ENCODE peak calls at places on chromosomes 7 and 10, in ten cellular contexts. C is bronchial epithelial cell, T is AG09319, V is fibroblast of lung, K is H9, P is GM12878, U is ovary, L is HFFc6, E is osteocyte, O is BJ. X is an unnamed sample.

GRCh38 chr7:26305048-26305868 is 13.6 kb downstream of the SNX10 start:
- DNase-seq in U (no peak), O (no peak), P (no peak), E (no peak), T (no peak), K (no peak), C (no peak), L (no peak), V (no peak), X (no peak)

GRCh38 chr7:121437470-121437869 is 41.4 kb upstream of the FAM3C start:
- DNase-seq in U (no peak), P (no peak), E (no peak), V (no peak), K (no peak), O (no peak), T (no peak), L (no peak), C (no peak), X (no peak)

GRCh38 chr10:99828464-99828863 is 46.0 kb downstream of the ABCC2 start:
- DNase-seq in P (peak), L (no peak), C (no peak), K (no peak), E (no peak), T (no peak), U (no peak), O (no peak), V (no peak), X (no peak)

GRCh38 chr7:7751243-7752092 is 33.1 kb upstream of the RPA3 start:
- DNase-seq in L (no peak), C (no peak), E (no peak), K (no peak), P (no peak), V (no peak), T (no peak), O (no peak), U (no peak), X (no peak)

GRCh38 chr10:44261296-44261695 is 123.6 kb downstream of the CXCL12 start:
- DNase-seq in T (no peak), U (no peak), E (no peak), P (no peak), C (no peak), V (no peak), K (no peak), O (no peak), L (no peak), X (no peak)

GRCh38 chr7:157276731-157277562 is 59.9 kb upstream of the DNAJB6 start:
- DNase-seq in L (peak), T (no peak), P (no peak), V (no peak), U (no peak), K (no peak), C (peak), O (no peak), E (no peak), X (no peak)

GRCh38 chr10:78457804-78458483 is 424.3 kb downstream of the RPS24 start:
- DNase-seq in T (peak), E (no peak), L (peak), V (peak), P (no peak), O (peak), K (no peak), U (no peak), C (peak), X (no peak)

GRCh38 chr10:32622409-32622808 is 176.5 kb downstream of the CCDC7 start:
- DNase-seq in K (no peak), L (no peak), C (no peak), V (no peak), O (no peak), E (no peak), P (no peak), T (no peak), U (no peak), X (no peak)

GRCh38 chr7:130152270-130153141 is 52.7 kb downstream of the TMEM209 start:
- DNase-seq in U (no peak), L (peak), P (no peak), V (no peak), E (peak), K (no peak), C (no peak), T (no peak), O (no peak), X (no peak)

GRCh38 chr10:100872034-100872791 is 40.5 kb upstream of the SLF2 start:
- DNase-seq in P (no peak), L (peak), C (peak), E (no peak), V (peak), T (no peak), K (peak), U (no peak), O (no peak), X (peak)

GRCh38 chr10:6482737-6483362 is 97.2 kb downstream of the PRKCQ start:
- DNase-seq in U (no peak), C (no peak), K (no peak), P (no peak), L (no peak), V (no peak), O (no peak), E (no peak), T (no peak), X (no peak)

GRCh38 chr10:30775779-30776591 is 146.4 kb upstream of the LYZL2 start:
- DNase-seq in L (peak), C (no peak), T (no peak), P (no peak), K (no peak), E (no peak), U (no peak), O (peak), V (peak), X (peak)

GRCh38 chr7:20395094-20395493 is 64.4 kb downstream of the ITGB8 start:
- DNase-seq in T (no peak), V (peak), K (no peak), U (no peak), P (no peak), L (no peak), C (peak), O (no peak), E (no peak), X (peak)

GRCh38 chr7:135748770-135749169 is at the start of gene FAM180A:
- DNase-seq in O (peak), E (no peak), T (peak), C (peak), V (peak), L (peak), K (no peak), U (peak), P (no peak), X (no peak)

GRCh38 chr10:110137142-110137545 is 70.3 kb upstream of the MXI1 start:
- DNase-seq in O (peak), U (no peak), V (peak), L (peak), K (no peak), P (peak), E (no peak), C (peak), T (peak), X (peak)

GRCh38 chr10:87598700-87599099 is 61.0 kb upstream of the PAPSS2 start:
- DNase-seq in U (no peak), O (no peak), P (no peak), K (no peak), V (no peak), C (no peak), L (no peak), E (no peak), T (no peak), X (no peak)

GRCh38 chr7:88688222-88688621 is 71.3 kb upstream of the ZNF804B start:
- DNase-seq in E (no peak), V (no peak), O (no peak), L (no peak), U (no peak), P (no peak), T (no peak), C (no peak), K (no peak), X (no peak)

GRCh38 chr7:36107926-36108631 is 45.0 kb upstream of the EEPD1 start:
- DNase-seq in C (no peak), V (no peak), U (no peak), K (no peak), E (no peak), T (no peak), L (no peak), O (no peak), P (no peak), X (no peak)

GRCh38 chr10:94123253-94123995 is 129.7 kb downstream of the PLCE1 start:
- DNase-seq in U (no peak), E (no peak), P (no peak), O (peak), T (peak), K (no peak), V (peak), C (peak), L (peak), X (peak)

GRCh38 chr7:75795831-75796285 is 17.7 kb downstream of the CCL24 start:
- DNase-seq in V (peak), O (no peak), U (peak), P (no peak), T (no peak), L (no peak), E (no peak), C (no peak), K (no peak), X (no peak)

DNA sequence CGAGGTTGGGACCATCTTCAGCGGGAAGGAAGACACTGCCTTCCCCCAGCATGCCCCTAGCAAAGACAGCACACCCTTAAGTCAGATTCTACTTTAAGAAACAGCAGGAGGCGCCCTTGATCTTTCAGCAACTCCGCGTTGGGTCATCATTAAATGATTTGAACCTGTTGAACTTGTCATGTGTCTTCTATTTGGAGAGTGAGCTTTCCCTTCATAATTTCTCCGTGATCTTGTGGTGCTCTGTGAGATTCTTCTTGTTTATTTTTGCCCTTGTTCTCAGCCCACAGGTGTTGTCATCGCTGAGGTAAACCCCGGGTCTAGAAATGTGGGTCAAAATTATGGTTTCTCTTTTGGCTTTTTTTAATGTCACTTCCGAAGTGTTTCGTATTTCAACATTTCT is 49.5 kb upstream of the PITRM1 start:
- DNase-seq in P (no peak), K (peak), V (peak), L (no peak), U (no peak), E (no peak), C (no peak), O (no peak), T (no peak), X (no peak)
- TF ChIP-seq CTCF in P (no peak), K (peak), V (peak), L (peak), U (no peak), E (peak), C (no peak), O (no peak), T (peak), X (no peak)

GRCh38 chr10:22415072-22415471 is 69.8 kb downstream of the SPAG6 start:
- DNase-seq in O (no peak), K (no peak), U (no peak), L (no peak), V (no peak), P (no peak), C (no peak), E (no peak), T (no peak), X (no peak)

GRCh38 chr10:22417736-22418268 is 72.5 kb downstream of the SPAG6 start:
- DNase-seq in K (no peak), T (no peak), L (no peak), V (no peak), P (no peak), E (no peak), O (no peak), C (no peak), U (no peak), X (no peak)

GRCh38 chr10:22426653-22427052 is 81.4 kb downstream of the SPAG6 start:
- DNase-seq in T (no peak), C (no peak), V (no peak), K (no peak), P (no peak), O (no peak), U (no peak), E (no peak), L (no peak), X (no peak)

DNA sequence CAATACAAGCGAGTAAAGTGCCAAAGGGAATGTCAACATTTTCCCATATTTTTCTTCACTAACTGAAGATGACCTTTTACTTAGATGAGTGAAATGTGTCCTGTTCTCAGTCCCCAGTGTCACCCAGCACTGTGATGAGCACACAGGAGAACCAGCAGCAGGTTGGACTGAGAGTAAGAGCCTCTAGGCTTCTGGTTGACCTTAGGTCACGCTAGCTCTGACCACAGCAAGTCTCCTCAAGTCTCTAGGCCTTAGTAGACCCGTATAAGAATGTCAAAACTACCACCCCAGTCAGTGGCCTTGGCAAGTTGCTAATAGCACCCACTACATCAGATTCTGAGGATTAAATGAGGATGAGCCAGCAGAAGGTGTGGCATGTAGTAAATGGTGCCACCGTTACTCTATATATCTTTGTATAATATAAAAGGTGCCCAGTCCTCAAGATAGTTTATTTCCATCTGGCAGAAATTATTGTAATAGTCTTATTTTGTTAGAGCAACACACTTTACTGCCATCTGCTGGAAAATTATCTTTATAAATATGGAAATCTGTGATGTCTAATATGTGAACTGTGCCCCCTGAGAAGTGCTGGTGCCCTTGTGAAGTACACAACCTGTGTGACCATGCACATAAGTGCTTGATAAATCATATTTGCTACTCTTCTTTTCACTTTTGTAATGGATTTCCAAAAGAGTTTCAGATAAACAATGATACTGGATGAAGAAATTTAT is 75.7 kb downstream of the SPAG6 start:
- DNase-seq in E (no peak), V (peak), T (no peak), O (no peak), P (no peak), C (peak), K (no peak), L (peak), U (no peak), X (no peak)
- TF ChIP-seq CTCF in E (peak), V (peak), T (no peak), O (no peak), P (no peak), C (no peak), K (no peak), L (peak), U (no peak), X (no peak)

GRCh38 chr10:137031-137430 is 1.8 kb downstream of the ZMYND11 start:
- DNase-seq in O (no peak), C (peak), E (no peak), V (peak), U (no peak), L (no peak), K (peak), T (no peak), P (no peak), X (peak)
- TF ChIP-seq CTCF in O (peak), C (peak), E (peak), V (peak), U (no peak), L (peak), K (peak), T (peak), P (peak), X (no peak)

DNA sequence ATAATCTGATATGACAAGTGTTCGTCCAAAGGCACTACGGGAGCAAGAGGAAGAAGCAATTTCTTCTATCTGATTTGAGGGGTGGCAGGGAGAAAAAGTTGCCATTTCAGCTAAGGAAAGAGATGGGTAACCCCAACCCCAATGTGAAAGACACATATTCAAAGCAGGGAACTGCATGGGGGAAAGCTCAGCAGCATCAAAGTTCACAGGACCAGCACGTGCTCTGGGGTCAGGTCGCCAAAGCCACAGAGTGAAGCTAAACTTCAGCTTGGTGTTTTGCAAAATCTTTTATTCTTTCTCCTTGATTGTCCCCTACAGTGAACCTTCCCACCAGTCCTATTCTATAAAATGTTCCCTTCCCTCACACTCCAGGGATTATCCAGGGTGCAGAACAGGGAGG is 112.8 kb upstream of the PPP2R2D start:
- DNase-seq in T (no peak), V (no peak), O (no peak), C (no peak), E (peak), U (no peak), K (no peak), P (no peak), L (no peak), X (no peak)
- TF ChIP-seq CTCF in T (no peak), V (no peak), O (no peak), C (no peak), E (no peak), U (no peak), K (no peak), P (no peak), L (no peak), X (no peak)

X was measured in RWPE1.